ENCODE peak calls at places on chromosomes 6 and 20, in eight cellular contexts. One of them, this sample, is unnamed.

GRCh38 chr20:2130062-2130591 is 28.5 kb downstream of the STK35 start:
- DNase-seq in SK-N-SH: no peak
- DNase-seq in H9: no peak
- DNase-seq in OCI-LY7: no peak
- DNase-seq in PC-3: no peak
- DNase-seq in endothelial cell of umbilical vein: no peak
- DNase-seq in trophoblast cell: no peak
- DNase-seq in PC-9: no peak
- DNase-seq in this sample: no peak

GRCh38 chr20:26216025-26216424 is 519.4 kb upstream of the ZNF337 start:
- DNase-seq in PC-9: no peak
- DNase-seq in trophoblast cell: no peak
- DNase-seq in H9: no peak
- DNase-seq in PC-3: peak
- DNase-seq in OCI-LY7: no peak
- DNase-seq in endothelial cell of umbilical vein: no peak
- DNase-seq in SK-N-SH: no peak
- DNase-seq in this sample: no peak

GRCh38 chr6:82988904-82989303 is 76.7 kb downstream of the UBE3D start:
- DNase-seq in endothelial cell of umbilical vein: peak
- DNase-seq in OCI-LY7: no peak
- DNase-seq in PC-3: peak
- DNase-seq in PC-9: no peak
- DNase-seq in H9: no peak
- DNase-seq in SK-N-SH: no peak
- DNase-seq in trophoblast cell: no peak
- DNase-seq in this sample: no peak

GRCh38 chr20:828987-829386 is 4.5 kb upstream of the FAM110A start:
- DNase-seq in PC-9: no peak
- DNase-seq in PC-3: no peak
- DNase-seq in trophoblast cell: peak
- DNase-seq in OCI-LY7: no peak
- DNase-seq in SK-N-SH: peak
- DNase-seq in H9: no peak
- DNase-seq in endothelial cell of umbilical vein: no peak
- DNase-seq in this sample: no peak

GRCh38 chr6:92849636-92850035 is 569.7 kb downstream of the EPHA7 start:
- DNase-seq in PC-3: peak
- DNase-seq in PC-9: peak
- DNase-seq in trophoblast cell: peak
- DNase-seq in endothelial cell of umbilical vein: no peak
- DNase-seq in SK-N-SH: no peak
- DNase-seq in H9: no peak
- DNase-seq in OCI-LY7: no peak
- DNase-seq in this sample: no peak

GRCh38 chr6:149897015-149897697 is 757 bp downstream of the RAET1E start:
- DNase-seq in H9: no peak
- DNase-seq in trophoblast cell: peak
- DNase-seq in OCI-LY7: no peak
- DNase-seq in SK-N-SH: no peak
- DNase-seq in endothelial cell of umbilical vein: peak
- DNase-seq in PC-3: peak
- DNase-seq in PC-9: peak
- DNase-seq in this sample: no peak

GRCh38 chr6:80356545-80356944 is 250.1 kb downstream of the BCKDHB start:
- DNase-seq in endothelial cell of umbilical vein: no peak
- DNase-seq in SK-N-SH: no peak
- DNase-seq in PC-9: no peak
- DNase-seq in H9: no peak
- DNase-seq in trophoblast cell: no peak
- DNase-seq in PC-3: no peak
- DNase-seq in OCI-LY7: no peak
- DNase-seq in this sample: no peak

GRCh38 chr20:50744143-50744792 is 12.9 kb downstream of the PARD6B start:
- DNase-seq in SK-N-SH: peak
- DNase-seq in PC-9: peak
- DNase-seq in H9: peak
- DNase-seq in OCI-LY7: no peak
- DNase-seq in endothelial cell of umbilical vein: peak
- DNase-seq in trophoblast cell: peak
- DNase-seq in PC-3: peak
- DNase-seq in this sample: no peak

GRCh38 chr6:53628354-53629119 is 37.0 kb downstream of the KLHL31 start:
- DNase-seq in PC-3: peak
- DNase-seq in H9: no peak
- DNase-seq in PC-9: peak
- DNase-seq in endothelial cell of umbilical vein: no peak
- DNase-seq in OCI-LY7: no peak
- DNase-seq in trophoblast cell: no peak
- DNase-seq in SK-N-SH: no peak
- DNase-seq in this sample: no peak

GRCh38 chr20:43863821-43864544 is 50.7 kb upstream of the TOX2 start:
- DNase-seq in trophoblast cell: no peak
- DNase-seq in H9: no peak
- DNase-seq in PC-3: no peak
- DNase-seq in SK-N-SH: no peak
- DNase-seq in PC-9: no peak
- DNase-seq in OCI-LY7: no peak
- DNase-seq in endothelial cell of umbilical vein: no peak
- DNase-seq in this sample: no peak

GRCh38 chr6:53543341-53544010 is 1.4 kb downstream of the GCLC start:
- DNase-seq in PC-9: peak
- DNase-seq in endothelial cell of umbilical vein: no peak
- DNase-seq in SK-N-SH: no peak
- DNase-seq in trophoblast cell: no peak
- DNase-seq in PC-3: peak
- DNase-seq in H9: no peak
- DNase-seq in OCI-LY7: peak
- DNase-seq in this sample: no peak

GRCh38 chr6:37170273-37171140 is 555 bp downstream of the PIM1 start:
- DNase-seq in H9: peak
- DNase-seq in PC-9: no peak
- DNase-seq in OCI-LY7: peak
- DNase-seq in PC-3: peak
- DNase-seq in endothelial cell of umbilical vein: peak
- DNase-seq in trophoblast cell: peak
- DNase-seq in SK-N-SH: peak
- DNase-seq in this sample: no peak

GRCh38 chr6:14689639-14690038 is 556.2 kb upstream of the JARID2 start:
- DNase-seq in OCI-LY7: no peak
- DNase-seq in PC-9: no peak
- DNase-seq in H9: no peak
- DNase-seq in trophoblast cell: no peak
- DNase-seq in PC-3: no peak
- DNase-seq in SK-N-SH: no peak
- DNase-seq in endothelial cell of umbilical vein: no peak
- DNase-seq in this sample: no peak

GRCh38 chr6:14692208-14692607 is 553.7 kb upstream of the JARID2 start:
- DNase-seq in endothelial cell of umbilical vein: no peak
- DNase-seq in OCI-LY7: no peak
- DNase-seq in PC-9: no peak
- DNase-seq in SK-N-SH: no peak
- DNase-seq in PC-3: no peak
- DNase-seq in trophoblast cell: no peak
- DNase-seq in H9: no peak
- DNase-seq in this sample: no peak

GRCh38 chr6:14694308-14694707 is 551.6 kb upstream of the JARID2 start:
- DNase-seq in trophoblast cell: no peak
- DNase-seq in OCI-LY7: no peak
- DNase-seq in H9: no peak
- DNase-seq in PC-9: no peak
- DNase-seq in endothelial cell of umbilical vein: no peak
- DNase-seq in SK-N-SH: no peak
- DNase-seq in PC-3: no peak
- DNase-seq in this sample: no peak

GRCh38 chr6:14693301-14694192 is 552.3 kb upstream of the JARID2 start:
- DNase-seq in SK-N-SH: peak
- DNase-seq in H9: no peak
- DNase-seq in PC-3: no peak
- DNase-seq in OCI-LY7: no peak
- DNase-seq in trophoblast cell: no peak
- DNase-seq in endothelial cell of umbilical vein: no peak
- DNase-seq in PC-9: no peak
- DNase-seq in this sample: no peak

GRCh38 chr6:14690120-14691056 is 555.5 kb upstream of the JARID2 start:
- DNase-seq in PC-9: no peak
- DNase-seq in PC-3: no peak
- DNase-seq in OCI-LY7: no peak
- DNase-seq in SK-N-SH: no peak
- DNase-seq in H9: no peak
- DNase-seq in endothelial cell of umbilical vein: no peak
- DNase-seq in trophoblast cell: peak
- DNase-seq in this sample: no peak
- H2AFZ ChIP-seq in PC-9: no peak
- H2AFZ ChIP-seq in PC-3: no peak
- H2AFZ ChIP-seq in OCI-LY7: no peak
- H2AFZ ChIP-seq in SK-N-SH: no peak
- H2AFZ ChIP-seq in H9: no peak
- H2AFZ ChIP-seq in endothelial cell of umbilical vein: no peak
- H2AFZ ChIP-seq in trophoblast cell: no peak
- H2AFZ ChIP-seq in this sample: no peak

GRCh38 chr20:47274449-47275108 is 81.9 kb downstream of the ZMYND8 start:
- DNase-seq in PC-9: peak
- DNase-seq in endothelial cell of umbilical vein: peak
- DNase-seq in H9: no peak
- DNase-seq in SK-N-SH: no peak
- DNase-seq in trophoblast cell: peak
- DNase-seq in OCI-LY7: no peak
- DNase-seq in PC-3: peak
- DNase-seq in this sample: peak

GRCh38 chr20:47271216-47271615 is 85.3 kb downstream of the ZMYND8 start:
- DNase-seq in PC-9: no peak
- DNase-seq in H9: no peak
- DNase-seq in trophoblast cell: no peak
- DNase-seq in OCI-LY7: no peak
- DNase-seq in PC-3: no peak
- DNase-seq in SK-N-SH: no peak
- DNase-seq in endothelial cell of umbilical vein: no peak
- DNase-seq in this sample: no peak

GRCh38 chr20:47273591-47274235 is 82.8 kb downstream of the ZMYND8 start:
- DNase-seq in SK-N-SH: no peak
- DNase-seq in trophoblast cell: peak
- DNase-seq in PC-9: no peak
- DNase-seq in PC-3: no peak
- DNase-seq in OCI-LY7: no peak
- DNase-seq in endothelial cell of umbilical vein: no peak
- DNase-seq in H9: no peak
- DNase-seq in this sample: no peak

GRCh38 chr20:47275548-47275947 is 81.0 kb downstream of the ZMYND8 start:
- DNase-seq in PC-3: no peak
- DNase-seq in endothelial cell of umbilical vein: no peak
- DNase-seq in H9: no peak
- DNase-seq in OCI-LY7: no peak
- DNase-seq in trophoblast cell: no peak
- DNase-seq in SK-N-SH: no peak
- DNase-seq in PC-9: no peak
- DNase-seq in this sample: no peak

DNA sequence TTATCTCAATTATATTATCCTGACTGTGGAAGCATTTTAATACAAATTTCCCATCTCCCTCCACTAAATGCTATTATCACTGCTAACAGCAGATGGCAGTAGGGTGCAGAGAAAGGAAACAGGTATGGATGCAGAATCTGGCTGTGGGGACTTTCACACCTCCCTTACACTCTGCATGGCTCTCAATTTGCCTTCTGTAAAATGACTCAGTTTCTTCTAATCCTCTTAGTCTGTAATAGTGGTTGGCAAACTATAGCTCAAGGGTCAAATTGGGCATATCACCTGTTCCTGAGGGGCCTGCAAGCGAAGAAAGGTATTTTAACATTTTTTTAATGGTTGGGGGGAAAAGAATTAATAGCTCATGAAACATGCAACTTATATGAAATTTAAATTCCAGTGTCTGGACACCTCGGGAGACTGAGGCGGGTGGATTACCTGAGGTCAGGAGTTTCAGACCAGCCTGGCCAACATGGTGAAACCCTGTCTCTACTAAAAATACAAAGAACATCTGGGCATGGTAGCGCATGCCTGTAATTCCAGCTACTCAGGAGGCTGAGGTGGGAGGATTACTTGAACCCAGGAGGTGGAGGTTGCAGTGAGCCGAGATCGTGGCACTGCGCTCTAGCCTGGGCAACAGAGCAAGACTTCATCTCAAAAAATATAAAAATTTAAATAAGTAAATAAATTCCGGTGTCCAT is 83.5 kb downstream of the ZMYND8 start:
- DNase-seq in trophoblast cell: peak
- DNase-seq in endothelial cell of umbilical vein: peak
- DNase-seq in PC-9: peak
- DNase-seq in PC-3: peak
- DNase-seq in SK-N-SH: peak
- DNase-seq in OCI-LY7: peak
- DNase-seq in H9: peak
- DNase-seq in this sample: peak
- H3K27ac ChIP-seq in trophoblast cell: peak
- H3K27ac ChIP-seq in endothelial cell of umbilical vein: peak
- H3K27ac ChIP-seq in PC-9: no peak
- H3K27ac ChIP-seq in PC-3: no peak
- H3K27ac ChIP-seq in SK-N-SH: peak
- H3K27ac ChIP-seq in OCI-LY7: peak
- H3K27ac ChIP-seq in H9: no peak
- H3K27ac ChIP-seq in this sample: peak

GRCh38 chr6:849075-849506 is 156.2 kb upstream of the EXOC2 start:
- DNase-seq in SK-N-SH: no peak
- DNase-seq in H9: no peak
- DNase-seq in endothelial cell of umbilical vein: no peak
- DNase-seq in trophoblast cell: no peak
- DNase-seq in PC-3: no peak
- DNase-seq in PC-9: no peak
- DNase-seq in OCI-LY7: no peak
- DNase-seq in this sample: no peak
- H3K4me2 ChIP-seq in SK-N-SH: no peak
- H3K4me2 ChIP-seq in H9: no peak
- H3K4me2 ChIP-seq in endothelial cell of umbilical vein: no peak
- H3K4me2 ChIP-seq in trophoblast cell: no peak
- H3K4me2 ChIP-seq in PC-3: no peak
- H3K4me2 ChIP-seq in PC-9: no peak
- H3K4me2 ChIP-seq in OCI-LY7: no peak
- H3K4me2 ChIP-seq in this sample: no peak

GRCh38 chr6:38640216-38640909 is 634 bp upstream of the BTBD9 start:
- DNase-seq in PC-3: no peak
- DNase-seq in PC-9: peak
- DNase-seq in OCI-LY7: no peak
- DNase-seq in trophoblast cell: no peak
- DNase-seq in SK-N-SH: no peak
- DNase-seq in H9: no peak
- DNase-seq in endothelial cell of umbilical vein: peak
- DNase-seq in this sample: no peak
- H2AFZ ChIP-seq in PC-3: peak
- H2AFZ ChIP-seq in PC-9: peak
- H2AFZ ChIP-seq in OCI-LY7: peak
- H2AFZ ChIP-seq in trophoblast cell: peak
- H2AFZ ChIP-seq in SK-N-SH: peak
- H2AFZ ChIP-seq in H9: no peak
- H2AFZ ChIP-seq in endothelial cell of umbilical vein: peak
- H2AFZ ChIP-seq in this sample: peak

DNA sequence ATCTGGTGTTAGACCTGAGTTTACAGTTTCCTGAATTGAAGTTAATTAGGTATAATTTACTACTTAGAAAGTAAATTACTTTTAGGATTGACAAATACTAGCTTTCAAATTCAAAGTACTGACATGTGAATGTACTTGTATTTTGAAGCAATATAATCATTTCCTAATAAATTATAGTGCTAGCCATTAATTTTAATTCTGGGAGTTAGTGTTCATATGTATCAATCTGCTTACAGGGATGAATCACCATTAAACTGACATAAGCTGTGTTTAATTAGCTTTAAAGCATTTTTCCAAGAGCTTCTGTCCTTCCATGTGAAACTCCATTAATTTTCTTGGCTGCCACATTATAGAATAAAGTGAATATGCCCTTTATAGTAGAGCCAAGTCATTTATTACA is 150.9 kb downstream of the COL21A1 start:
- DNase-seq in H9: no peak
- DNase-seq in OCI-LY7: no peak
- DNase-seq in PC-3: no peak
- DNase-seq in trophoblast cell: no peak
- DNase-seq in PC-9: no peak
- DNase-seq in SK-N-SH: no peak
- DNase-seq in endothelial cell of umbilical vein: no peak
- DNase-seq in this sample: no peak
- H3K27ac ChIP-seq in H9: no peak
- H3K27ac ChIP-seq in OCI-LY7: no peak
- H3K27ac ChIP-seq in PC-3: no peak
- H3K27ac ChIP-seq in trophoblast cell: no peak
- H3K27ac ChIP-seq in PC-9: no peak
- H3K27ac ChIP-seq in SK-N-SH: no peak
- H3K27ac ChIP-seq in endothelial cell of umbilical vein: no peak
- H3K27ac ChIP-seq in this sample: no peak